ENCODE peak calls at places on chromosome 2, in five cellular contexts. Q is lower lobe of right lung; J is hepatocyte; C is CD8-positive, alpha-beta T cell; P is uterus. N is an unnamed sample.

GRCh38 chr2:3132466-3132865 is 245.2 kb downstream of the EIPR1 start:
- DNase-seq in Q (no peak), J (no peak), C (no peak), P (no peak), N (no peak)

GRCh38 chr2:25851740-25852503 is 26.4 kb downstream of the ASXL2 start:
- DNase-seq in Q (no peak), J (peak; percentile 74), C (peak; percentile 24), P (no peak), N (no peak)

GRCh38 chr2:233436191-233436581 is 81.9 kb downstream of the DGKD start:
- DNase-seq in Q (no peak), J (no peak), C (no peak), P (no peak), N (no peak)

GRCh38 chr2:16738361-16739225 is 73.0 kb upstream of the CYRIA start:
- DNase-seq in Q (no peak), J (no peak), C (no peak), P (no peak), N (no peak)

GRCh38 chr2:172710584-172711024 is 25.0 kb upstream of the RAPGEF4 start:
- DNase-seq in Q (no peak), J (peak; percentile 65), C (peak; percentile 49), P (peak; percentile 43), N (no peak)

GRCh38 chr2:1641498-1641897 is 102.8 kb downstream of the PXDN start:
- DNase-seq in Q (no peak), J (peak; percentile 64), C (no peak), P (no peak), N (no peak)

GRCh38 chr2:11079131-11079824 is 76.0 kb upstream of the SLC66A3 start:
- DNase-seq in Q (no peak), J (no peak), C (no peak), P (no peak), N (no peak)

GRCh38 chr2:26583381-26583911 is 57.7 kb downstream of the CIB4 start:
- DNase-seq in Q (no peak), J (no peak), C (no peak), P (no peak), N (no peak)

GRCh38 chr2:180124273-180124881 is 117.3 kb upstream of the CWC22 start:
- DNase-seq in Q (no peak), J (peak; percentile 62), C (no peak), P (no peak), N (no peak)

GRCh38 chr2:2192385-2192957 is 138.6 kb downstream of the MYT1L start:
- DNase-seq in Q (no peak), J (no peak), C (no peak), P (no peak), N (no peak)

GRCh38 chr2:142722569-142722968 is 154.9 kb upstream of the KYNU start:
- DNase-seq in Q (no peak), J (no peak), C (no peak), P (no peak), N (no peak)

GRCh38 chr2:223591596-223591995 is 10.6 kb downstream of the SCG2 start:
- DNase-seq in Q (no peak), J (no peak), C (no peak), P (no peak), N (no peak)

GRCh38 chr2:102376052-102376591 is 20.5 kb downstream of the IL18R1 start:
- DNase-seq in Q (no peak), J (no peak), C (no peak), P (no peak), N (no peak)

GRCh38 chr2:20165677-20166509 is 59.0 kb downstream of the SDC1 start:
- DNase-seq in Q (no peak), J (no peak), C (no peak), P (no peak), N (no peak)

GRCh38 chr2:189851174-189851826 is 67.0 kb downstream of the PMS1 start:
- DNase-seq in Q (no peak), J (no peak), C (no peak), P (no peak), N (no peak)

GRCh38 chr2:219434718-219435525 is at the start of gene SPEG:
- DNase-seq in Q (no peak), J (no peak), C (no peak), P (peak; percentile 34), N (no peak)

GRCh38 chr2:225326969-225327368 is 72.5 kb upstream of the NYAP2 start:
- DNase-seq in Q (no peak), J (no peak), C (no peak), P (no peak), N (no peak)

GRCh38 chr2:224729435-224729834 is 13.3 kb upstream of the CCDC195 start:
- DNase-seq in Q (no peak), J (no peak), C (no peak), P (no peak), N (no peak)

GRCh38 chr2:146123714-146124113 is 1603.8 kb upstream of the ZEB2 start:
- DNase-seq in Q (no peak), J (peak; percentile 1), C (no peak), P (no peak), N (no peak)

GRCh38 chr2:101442042-101442666 is 32.8 kb downstream of the RFX8 start:
- DNase-seq in Q (no peak), J (no peak), C (no peak), P (no peak), N (no peak)

GRCh38 chr2:44969936-44970335 is 28.4 kb downstream of the SIX3 start:
- DNase-seq in Q (no peak), J (no peak), C (no peak), P (no peak), N (no peak)

GRCh38 chr2:25845843-25846505 is 32.3 kb downstream of the ASXL2 start:
- DNase-seq in Q (no peak), J (no peak), C (no peak), P (no peak), N (no peak)

GRCh38 chr2:82790277-82791021 is 1668.6 kb downstream of the SUCLG1 start:
- DNase-seq in Q (no peak), J (peak; percentile 8), C (no peak), P (no peak), N (no peak)

DNA sequence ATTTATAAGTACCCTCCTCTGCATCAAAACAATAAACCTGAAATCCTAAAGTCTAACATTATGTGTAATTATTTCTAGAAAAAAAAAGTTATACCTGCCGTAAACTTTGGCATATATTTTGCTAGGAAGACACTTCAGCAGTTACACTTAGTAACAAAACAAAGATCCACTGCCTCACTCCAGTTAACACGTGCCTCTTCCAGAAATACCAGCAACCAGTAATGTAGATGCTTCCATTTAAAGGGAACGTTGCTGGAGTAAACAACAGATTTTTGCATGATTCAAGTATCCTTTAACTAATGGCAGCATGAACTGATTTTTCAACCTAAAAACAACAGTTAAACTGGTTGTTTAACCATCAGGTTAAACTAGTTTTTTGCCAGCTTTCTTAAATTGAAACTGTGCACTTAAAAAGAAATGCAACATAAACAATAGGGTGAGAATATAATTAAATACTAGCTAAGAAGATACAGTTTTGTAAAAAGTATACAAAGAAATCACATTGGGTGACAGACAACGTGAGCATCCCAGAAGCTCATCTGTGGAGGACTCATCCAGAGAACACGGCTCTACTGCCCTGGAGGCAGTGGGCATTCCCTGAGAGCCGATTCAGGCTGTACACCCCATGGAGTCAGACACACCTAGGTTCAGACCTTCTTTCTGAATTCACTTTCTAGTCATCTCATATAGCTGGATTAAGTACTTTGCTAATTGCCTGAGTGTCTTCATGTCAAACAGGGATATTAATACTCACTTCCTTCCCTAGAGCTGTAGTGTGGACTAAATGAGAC is 22.3 kb downstream of the MGAT4A start:
- DNase-seq in Q (no peak), J (no peak), C (no peak), P (no peak), N (no peak)
- H3K27ac ChIP-seq in Q (no peak overlapping the region), J (no peak overlapping the region), C (no peak overlapping the region), P (peak overlapping the region; percentile 16), N (peak overlapping the region; percentile 84)

DNA sequence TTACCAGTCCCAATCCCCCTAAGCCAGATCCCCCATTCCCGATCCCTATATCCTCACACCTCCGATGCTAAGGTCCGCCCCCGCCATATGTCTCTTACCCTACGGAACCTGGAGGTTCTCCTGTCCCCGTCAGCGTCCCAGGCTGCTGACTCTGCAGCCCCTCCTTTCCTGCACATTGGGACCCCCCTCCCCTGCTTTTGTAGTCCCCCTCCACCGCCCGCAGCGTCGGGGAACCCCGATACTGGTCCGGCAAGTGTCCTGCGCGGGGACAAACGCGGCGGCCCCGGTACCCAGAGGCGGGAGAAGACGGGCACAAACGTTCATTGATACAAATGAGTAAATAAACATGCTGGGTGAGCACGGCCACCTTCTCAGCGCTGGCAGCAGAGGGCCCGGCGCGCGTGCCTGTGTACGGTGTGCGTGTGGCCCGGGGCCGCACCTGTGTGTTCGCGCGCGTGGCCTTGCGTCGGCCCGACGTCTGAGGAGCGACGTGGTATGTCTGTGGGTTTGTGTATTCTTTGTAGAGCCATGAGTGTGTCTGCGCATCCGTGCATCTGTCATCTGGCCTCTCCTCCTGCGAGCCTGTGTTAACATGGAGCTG is 2.0 kb upstream of the CYP26B1 start:
- DNase-seq in Q (no peak), J (no peak), C (peak; percentile 9), P (no peak), N (peak; percentile 42)
- H3K4me3 ChIP-seq in Q (peak overlapping the region; percentile 58), J (peak overlapping the region; percentile 49), C (peak overlapping the region; percentile 51), P (peak overlapping the region; percentile 40), N (no peak overlapping the region)

GRCh38 chr2:237184192-237184922 is 98.7 kb downstream of the COPS8 start:
- DNase-seq in Q (no peak), J (no peak), C (no peak), P (no peak), N (no peak)

GRCh38 chr2:237182422-237183123 is 96.9 kb downstream of the COPS8 start:
- DNase-seq in Q (no peak), J (peak; percentile 38), C (no peak), P (peak; percentile 81), N (no peak)

GRCh38 chr2:237180987-237181386 is 95.3 kb downstream of the COPS8 start:
- DNase-seq in Q (no peak), J (no peak), C (no peak), P (no peak), N (no peak)

GRCh38 chr2:237180225-237180624 is 94.5 kb downstream of the COPS8 start:
- DNase-seq in Q (no peak), J (no peak), C (no peak), P (no peak), N (no peak)

DNA sequence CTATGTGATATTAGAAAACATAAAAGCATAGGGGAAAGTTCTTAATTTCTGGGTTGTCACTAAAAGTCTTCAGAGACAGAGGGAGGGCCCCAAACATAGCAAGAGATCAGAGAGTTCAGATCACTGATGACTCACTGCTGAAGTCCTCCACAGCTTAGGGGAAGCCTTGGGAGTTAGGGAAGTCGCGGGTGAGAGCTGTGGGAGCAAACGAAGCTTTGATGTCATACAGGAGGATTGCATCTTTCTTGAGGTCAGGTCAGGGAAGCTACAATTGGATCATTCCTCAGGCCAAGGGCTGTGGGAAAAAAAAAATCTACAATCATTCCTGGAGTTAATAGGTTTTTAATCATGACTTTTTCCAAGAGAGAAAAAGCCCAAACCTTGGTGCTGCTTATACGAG is 96.2 kb downstream of the COPS8 start:
- DNase-seq in Q (no peak), J (peak; percentile 51), C (no peak), P (peak; percentile 76), N (no peak)
- H3K4me1 ChIP-seq in Q (no peaks in the 10 kb centered on the region), J (peaks cover 11% of the 10 kb centered on the region), C (no peaks in the 10 kb centered on the region), P (peaks cover 11% of the 10 kb centered on the region), N (no peaks in the 10 kb centered on the region)

GRCh38 chr2:217954971-217955740 is 47.6 kb downstream of the TNS1 start:
- DNase-seq in Q (peak; percentile 49), J (no peak), C (no peak), P (peak; percentile 20), N (no peak)

GRCh38 chr2:217956895-217957457 is 45.8 kb downstream of the TNS1 start:
- DNase-seq in Q (peak; percentile 42), J (no peak), C (no peak), P (peak; percentile 83), N (no peak)

GRCh38 chr2:217954051-217954450 is 48.7 kb downstream of the TNS1 start:
- DNase-seq in Q (peak; percentile 35), J (no peak), C (no peak), P (peak; percentile 19), N (no peak)

GRCh38 chr2:217954469-217954868 is 48.3 kb downstream of the TNS1 start:
- DNase-seq in Q (peak; percentile 64), J (no peak), C (no peak), P (peak; percentile 35), N (no peak)

GRCh38 chr2:217955881-217956493 is 46.8 kb downstream of the TNS1 start:
- DNase-seq in Q (peak; percentile 17), J (no peak), C (no peak), P (peak; percentile 17), N (no peak)
- H3K27ac ChIP-seq in Q (peak overlapping the region; percentile 27), J (no peak overlapping the region), C (no peak overlapping the region), P (peak overlapping the region; percentile 97), N (peak overlapping the region; percentile 89)